ENCODE peak calls at places on chromosomes 16 and 17, in five cellular contexts. H is heart right ventricle, E is ovary, P is IMR-90, R is H9. Z is an unnamed sample. For H3K27me3, the result is how much of the 10 kb centered on the place peaks cover.

GRCh38 chr17:30372755-30373154 is 6.0 kb upstream of the CPD start:
- DNase-seq in P (peak), H (no peak), R (no peak), E (no peak), Z (no peak)

GRCh38 chr17:34672176-34672785 is 92.9 kb downstream of the TMEM132E start:
- DNase-seq in P (no peak), H (no peak), R (no peak), E (no peak), Z (no peak)

GRCh38 chr16:67504190-67505021 is 21.1 kb upstream of the AGRP start:
- DNase-seq in H (no peak), P (peak), R (no peak), E (no peak), Z (peak)

GRCh38 chr17:82864721-82865240 is 25.0 kb upstream of the ZNF750 start:
- DNase-seq in H (no peak), P (no peak), E (no peak), R (no peak), Z (peak)

GRCh38 chr16:73066321-73066926 is 18.5 kb upstream of the ZFHX3 start:
- DNase-seq in R (no peak), E (no peak), H (no peak), P (no peak), Z (no peak)

GRCh38 chr17:40061532-40062038 is 1.2 kb upstream of the THRA start:
- DNase-seq in R (no peak), E (no peak), P (no peak), H (no peak), Z (no peak)

GRCh38 chr17:44199553-44200477 is at the start of gene ATXN7L3:
- DNase-seq in P (peak), E (peak), R (peak), H (peak), Z (peak)

GRCh38 chr16:74698220-74698619 is 2.4 kb downstream of the MLKL start:
- DNase-seq in H (no peak), P (peak), R (no peak), E (no peak), Z (no peak)

GRCh38 chr17:30958187-30958586 is 12.7 kb upstream of the RNF135 start:
- DNase-seq in E (no peak), R (no peak), P (no peak), H (no peak), Z (no peak)

GRCh38 chr17:20284575-20284974 is 182.8 kb downstream of the LGALS9B start:
- DNase-seq in P (peak), H (no peak), E (no peak), R (no peak), Z (no peak)

GRCh38 chr17:11996722-11997146 is 541 bp downstream of the ZNF18 start:
- DNase-seq in H (no peak), E (no peak), P (peak), R (no peak), Z (no peak)

GRCh38 chr16:13390093-13390985 is 488.9 kb downstream of the SHISA9 start:
- DNase-seq in H (no peak), E (no peak), R (no peak), P (no peak), Z (peak)

GRCh38 chr17:64992325-64992802 is 64.2 kb downstream of the GNA13 start:
- DNase-seq in R (no peak), P (peak), H (no peak), E (no peak), Z (no peak)

GRCh38 chr17:54280741-54281140 is 458.0 kb downstream of the KIF2B start:
- DNase-seq in R (no peak), E (no peak), P (no peak), H (no peak), Z (no peak)

GRCh38 chr16:54407596-54407995 is 121.0 kb upstream of the IRX3 start:
- DNase-seq in P (peak), R (no peak), H (no peak), E (no peak), Z (no peak)

DNA sequence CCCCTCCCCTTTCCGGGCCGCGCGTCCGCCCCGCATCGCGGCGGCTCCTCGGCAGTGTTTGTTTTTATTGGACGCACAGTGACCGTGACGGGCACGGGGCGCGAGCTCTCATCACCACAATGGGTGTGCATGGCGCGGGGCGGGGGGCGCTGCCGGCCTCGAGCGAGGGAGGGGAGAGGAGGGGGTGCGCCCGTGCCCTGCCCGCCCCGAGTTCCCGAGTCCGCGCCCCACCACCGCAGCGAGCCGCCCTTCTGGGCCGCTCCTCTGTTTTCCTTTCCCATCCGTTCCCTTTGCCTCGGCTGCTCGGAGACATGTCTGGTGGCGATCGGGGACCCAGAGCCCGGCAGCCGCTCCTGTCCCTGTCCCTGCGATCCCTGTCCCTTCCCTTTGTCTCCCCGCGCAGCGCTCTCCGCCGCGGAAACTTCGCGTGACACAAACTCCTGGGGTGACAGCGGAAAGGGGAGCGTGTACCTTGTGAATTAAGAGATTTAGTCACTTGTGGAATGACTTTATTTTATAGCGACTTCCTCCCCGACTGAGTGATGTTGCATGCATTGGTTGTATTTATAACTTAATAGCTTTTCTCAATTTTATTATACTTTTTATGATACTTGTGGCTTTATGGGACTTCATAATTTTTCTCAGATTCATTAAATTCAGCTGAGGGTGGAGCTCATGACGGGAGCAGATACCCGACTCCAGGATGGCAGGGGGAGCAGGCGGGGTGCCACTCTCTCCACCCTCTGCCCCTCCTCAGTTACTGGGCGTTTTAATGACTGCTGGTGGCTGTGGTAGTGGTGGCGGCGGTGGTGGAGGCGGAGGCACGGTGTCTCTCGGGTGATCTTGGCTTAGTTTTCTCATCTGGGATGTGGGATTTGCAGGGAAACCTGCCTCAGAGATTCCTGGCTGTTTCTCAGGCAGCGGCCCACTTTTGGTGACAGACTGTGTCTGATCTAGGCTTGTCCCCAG is 40.8 kb downstream of the MRM1 start:
- DNase-seq in E (no peak), P (no peak), R (peak), H (no peak), Z (no peak)
- H3K27me3 ChIP-seq in E (under half), P (half or more), R (under half), H (half or more), Z (under half)

GRCh38 chr16:71591917-71592316 is 15.0 kb upstream of the TAT start:
- DNase-seq in E (no peak), P (no peak), R (no peak), H (no peak), Z (no peak)

GRCh38 chr16:71590584-71590983 is 13.7 kb upstream of the TAT start:
- DNase-seq in E (no peak), H (no peak), R (no peak), P (no peak), Z (no peak)

GRCh38 chr16:71594000-71594646 is 17.2 kb upstream of the TAT start:
- DNase-seq in E (no peak), R (no peak), P (no peak), H (no peak), Z (no peak)

DNA sequence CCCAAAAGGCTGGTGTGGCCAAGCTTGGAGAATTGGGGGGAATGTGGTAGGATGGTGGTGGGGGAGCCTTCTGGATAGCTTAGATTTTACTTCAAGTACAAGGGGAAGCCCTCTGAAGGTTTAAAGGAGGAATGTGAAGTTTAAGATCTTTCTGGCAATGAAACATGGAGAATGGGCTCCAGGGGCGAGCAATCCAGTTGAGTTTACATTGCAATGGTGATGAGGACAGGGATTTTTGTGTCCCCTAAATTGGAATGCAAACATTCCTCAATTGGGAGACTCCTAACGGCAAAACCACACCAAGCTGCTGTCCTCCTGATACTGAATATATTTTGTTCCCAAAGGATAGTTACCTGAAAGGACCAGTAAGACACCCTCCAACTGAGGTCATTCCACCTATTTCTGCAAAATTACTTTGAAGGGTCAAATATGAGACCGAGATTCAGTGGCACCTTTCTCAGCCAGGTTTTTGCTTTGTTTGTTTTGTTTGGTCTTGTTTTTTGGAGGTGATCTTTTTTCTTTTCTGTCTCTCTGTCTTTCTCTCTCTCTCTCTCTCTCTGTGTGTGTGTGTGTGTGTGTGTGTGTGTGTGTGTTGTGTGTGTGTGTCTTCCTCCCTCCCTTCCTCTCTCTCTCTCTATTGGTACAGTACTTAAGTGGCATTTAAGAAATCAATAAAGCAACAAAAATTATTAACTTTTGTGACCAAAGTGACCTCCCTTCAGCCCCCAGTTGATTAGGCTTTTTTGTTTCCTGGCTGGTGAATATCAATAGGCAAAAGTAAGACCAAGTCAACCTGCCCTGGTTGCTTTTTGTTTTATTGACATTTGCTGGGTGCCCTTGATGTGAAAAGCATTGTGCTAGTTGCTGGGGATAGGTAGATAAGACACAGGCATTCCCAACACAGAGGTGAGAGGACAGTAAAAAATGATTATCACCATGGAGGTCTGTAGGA is 16.4 kb upstream of the TAT start:
- DNase-seq in R (no peak), E (no peak), P (no peak), H (no peak), Z (no peak)
- TF ChIP-seq CTCF in R (no peak), E (no peak), P (no peak), H (no peak), Z (no peak)

GRCh38 chr16:3171181-3171854 is 16.7 kb upstream of the OR1F1 start:
- DNase-seq in R (no peak), H (no peak), P (no peak), E (no peak), Z (no peak)
- H3K27me3 ChIP-seq in R (under half), H (half or more), P (under half), E (under half), Z (under half)

DNA sequence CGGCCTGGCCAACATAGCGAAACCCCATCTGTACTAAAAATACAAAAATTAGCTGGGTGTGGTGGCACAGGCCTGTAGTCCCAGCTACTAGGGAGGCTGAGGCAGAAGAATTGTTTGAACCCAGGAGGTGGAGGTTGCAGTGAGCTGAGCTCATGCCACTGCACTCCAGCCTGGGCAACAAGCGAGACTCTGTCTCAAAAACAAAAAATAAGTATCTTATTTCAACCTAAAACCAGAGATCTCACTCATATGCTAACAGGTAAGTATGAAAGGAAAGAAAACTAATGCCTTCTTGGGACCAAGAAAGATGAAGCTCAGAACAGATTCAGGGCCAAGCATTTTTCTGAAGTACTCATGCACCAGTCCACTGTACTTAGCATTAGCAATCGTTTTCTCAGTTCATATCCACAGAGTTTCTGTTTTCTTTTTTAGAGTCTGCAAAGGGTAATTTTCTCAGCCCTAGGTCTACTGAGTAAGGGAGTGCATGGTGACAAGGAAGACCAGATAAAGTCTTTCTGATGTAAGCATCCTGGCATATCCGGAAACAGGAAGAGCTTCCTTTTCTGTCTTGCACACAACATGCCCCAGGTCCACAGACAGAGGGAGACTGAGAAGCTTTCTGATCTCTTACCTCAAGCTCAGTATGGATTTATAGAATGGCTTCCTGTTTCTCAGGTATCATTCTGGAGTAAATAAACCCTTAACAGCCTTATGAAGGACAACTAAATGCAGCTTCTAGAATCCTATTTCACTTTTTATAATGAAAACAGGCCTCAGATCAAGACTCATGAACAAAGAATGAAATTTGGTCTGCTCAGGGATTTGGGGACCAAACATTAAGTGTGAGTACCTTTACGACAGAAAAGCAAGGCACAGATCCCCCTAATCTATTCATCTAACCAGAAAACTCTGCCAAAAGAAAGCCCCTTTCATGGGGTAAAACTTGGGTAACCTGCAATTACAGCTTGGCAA is 38.7 kb upstream of the FOXJ1 start:
- DNase-seq in H (no peak), P (peak), R (no peak), E (no peak), Z (no peak)
- TF ChIP-seq CTCF in H (no peak), P (no peak), R (no peak), E (no peak), Z (peak)